ENCODE peak calls at places on chromosomes 2 and 18, in four cellular contexts. F is small intestine, C is heart left ventricle, Y is NCI-H1092 treated with DMSO at 0.1 percent for 48 hours. D is an unnamed sample.

GRCh38 chr2:238791345-238791744 is 56.5 kb upstream of the TWIST2 start:
- DNase-seq in F (no peak), C (no peak), Y (no peak), D (no peak)

GRCh38 chr2:69652206-69652605 is 8.7 kb upstream of the AAK1 start:
- DNase-seq in F (no peak), C (no peak), Y (no peak), D (no peak)

GRCh38 chr2:85853499-85854165 is 35.2 kb downstream of the ST3GAL5 start:
- DNase-seq in F (peak), C (no peak), Y (no peak), D (no peak)

GRCh38 chr2:237689569-237690131 is 62.3 kb downstream of the LRRFIP1 start:
- DNase-seq in F (peak), C (peak), Y (no peak), D (no peak)

GRCh38 chr2:226903179-226903578 is 67.3 kb downstream of the RHBDD1 start:
- DNase-seq in F (no peak), C (no peak), Y (no peak), D (no peak)

GRCh38 chr18:8424917-8425725 is 184.1 kb upstream of the RAB12 start:
- DNase-seq in F (no peak), C (no peak), Y (no peak), D (no peak)

GRCh38 chr2:37856101-37856751 is 68.9 kb upstream of the RMDN2 start:
- DNase-seq in F (no peak), C (peak), Y (no peak), D (no peak)

GRCh38 chr2:38017836-38018235 is 58.1 kb downstream of the CYP1B1 start:
- DNase-seq in F (no peak), C (no peak), Y (no peak), D (no peak)

GRCh38 chr2:39948016-39948719 is 169.1 kb upstream of the THUMPD2 start:
- DNase-seq in F (no peak), C (no peak), Y (no peak), D (no peak)

GRCh38 chr18:23852236-23853045 is 162.1 kb upstream of the TTC39C start:
- DNase-seq in F (no peak), C (no peak), Y (no peak), D (no peak)

GRCh38 chr2:160813506-160813858 is 319.9 kb upstream of the RBMS1 start:
- DNase-seq in F (no peak), C (no peak), Y (no peak), D (no peak)

GRCh38 chr2:121356058-121356640 is 71.1 kb upstream of the TFCP2L1 start:
- DNase-seq in F (peak), C (no peak), Y (peak), D (peak)

GRCh38 chr2:172821370-172822338 is 86.0 kb downstream of the RAPGEF4 start:
- DNase-seq in F (no peak), C (no peak), Y (no peak), D (no peak)

GRCh38 chr18:73007195-73007934 is 139.6 kb upstream of the NETO1 start:
- DNase-seq in F (no peak), C (no peak), Y (no peak), D (no peak)

GRCh38 chr2:218658671-218659257 is 659 bp downstream of the ZNF142 start:
- DNase-seq in F (peak), C (no peak), Y (peak), D (peak)

GRCh38 chr2:229634574-229635185 is 79.7 kb downstream of the DNER start:
- DNase-seq in F (no peak), C (no peak), Y (peak), D (peak)

GRCh38 chr18:23652232-23652631 is 10.5 kb downstream of the ANKRD29 start:
- DNase-seq in F (no peak), C (no peak), Y (no peak), D (no peak)

GRCh38 chr2:70442301-70443077 is 111.1 kb downstream of the TGFA start:
- DNase-seq in F (no peak), C (no peak), Y (no peak), D (no peak)

GRCh38 chr2:239386872-239387445 is 13.9 kb downstream of the HDAC4 start:
- DNase-seq in F (no peak), C (no peak), Y (no peak), D (no peak)

GRCh38 chr2:32436150-32436549 is 79.3 kb downstream of the BIRC6 start:
- DNase-seq in F (no peak), C (no peak), Y (no peak), D (no peak)

GRCh38 chr2:216064014-216064630 is 17.5 kb downstream of the PECR start:
- DNase-seq in F (no peak), C (no peak), Y (no peak), D (no peak)

GRCh38 chr2:129337076-129337475 is 642.4 kb upstream of the RAB6C start:
- DNase-seq in F (no peak), C (no peak), Y (no peak), D (no peak)

GRCh38 chr2:231708773-231709635 is 679 bp downstream of the PTMA start:
- DNase-seq in F (peak), C (peak), Y (no peak), D (no peak)

GRCh38 chr2:220334871-220335590 is 707.6 kb downstream of the SLC4A3 start:
- DNase-seq in F (no peak), C (no peak), Y (no peak), D (no peak)

GRCh38 chr2:236121546-236121945 is 46.6 kb downstream of the GBX2 start:
- DNase-seq in F (no peak), C (no peak), Y (no peak), D (no peak)

GRCh38 chr18:13374468-13375301 is 156.1 kb downstream of the LDLRAD4 start:
- DNase-seq in F (no peak), C (no peak), Y (peak), D (peak)

GRCh38 chr2:240235811-240236210 is 95.4 kb upstream of the OTOS start:
- DNase-seq in F (no peak), C (peak), Y (no peak), D (no peak)

GRCh38 chr2:22890142-22890541 is 494.8 kb upstream of the KLHL29 start:
- DNase-seq in F (no peak), C (no peak), Y (peak), D (no peak)

GRCh38 chr2:162155093-162155492 is 3.0 kb upstream of the GCG start:
- DNase-seq in F (peak), C (no peak), Y (no peak), D (no peak)